ENCODE peak calls at places on chromosomes 12 and 14, in nine cellular contexts. One of them, this sample, is unnamed.

GRCh38 chr12:93846936-93847516 is 169.9 kb downstream of the CRADD start:
- DNase-seq in GF-D8: no peak
- DNase-seq in stimulated activated CD8-positive, alpha-beta memory T cell treated with anti-CD3 and anti-CD28 coated beads, Interleukin-12 subunit alpha, Interleukin-12 subunit beta, amount 100 ng/mL, for 1 hour: no peak
- DNase-seq in psoas muscle: no peak
- DNase-seq in progenitor cell of endocrine pancreas: no peak
- DNase-seq in choroid plexus epithelial cell: no peak
- DNase-seq in ovary: no peak
- DNase-seq in GM10248: no peak
- DNase-seq in cardiac fibroblast: no peak
- DNase-seq in this sample: no peak

GRCh38 chr12:70823182-70823976 is 97.2 kb downstream of the PTPRR start:
- DNase-seq in cardiac fibroblast: peak; percentile 25
- DNase-seq in psoas muscle: no peak
- DNase-seq in GF-D8: no peak
- DNase-seq in GM10248: no peak
- DNase-seq in progenitor cell of endocrine pancreas: no peak
- DNase-seq in stimulated activated CD8-positive, alpha-beta memory T cell treated with anti-CD3 and anti-CD28 coated beads, Interleukin-12 subunit alpha, Interleukin-12 subunit beta, amount 100 ng/mL, for 1 hour: no peak
- DNase-seq in choroid plexus epithelial cell: no peak
- DNase-seq in ovary: no peak
- DNase-seq in this sample: peak; percentile 19

GRCh38 chr12:116759783-116760581 is 21.9 kb downstream of the RNFT2 start:
- DNase-seq in psoas muscle: no peak
- DNase-seq in choroid plexus epithelial cell: peak; percentile 47
- DNase-seq in GM10248: no peak
- DNase-seq in ovary: no peak
- DNase-seq in GF-D8: peak; percentile 51
- DNase-seq in stimulated activated CD8-positive, alpha-beta memory T cell treated with anti-CD3 and anti-CD28 coated beads, Interleukin-12 subunit alpha, Interleukin-12 subunit beta, amount 100 ng/mL, for 1 hour: no peak
- DNase-seq in cardiac fibroblast: peak; percentile 38
- DNase-seq in progenitor cell of endocrine pancreas: no peak
- DNase-seq in this sample: no peak

GRCh38 chr12:122946690-122947271 is 19.5 kb downstream of the ABCB9 start:
- DNase-seq in choroid plexus epithelial cell: peak; percentile 99
- DNase-seq in cardiac fibroblast: peak; percentile 99
- DNase-seq in psoas muscle: peak; percentile 86
- DNase-seq in ovary: peak; percentile 54
- DNase-seq in progenitor cell of endocrine pancreas: no peak
- DNase-seq in stimulated activated CD8-positive, alpha-beta memory T cell treated with anti-CD3 and anti-CD28 coated beads, Interleukin-12 subunit alpha, Interleukin-12 subunit beta, amount 100 ng/mL, for 1 hour: peak; percentile 62
- DNase-seq in GF-D8: peak; percentile 44
- DNase-seq in GM10248: peak; percentile 75
- DNase-seq in this sample: peak; percentile 31

GRCh38 chr12:55068416-55069010 is 48.7 kb downstream of the NEUROD4 start:
- DNase-seq in GM10248: peak; percentile 68
- DNase-seq in cardiac fibroblast: peak; percentile 70
- DNase-seq in progenitor cell of endocrine pancreas: peak; percentile 16
- DNase-seq in stimulated activated CD8-positive, alpha-beta memory T cell treated with anti-CD3 and anti-CD28 coated beads, Interleukin-12 subunit alpha, Interleukin-12 subunit beta, amount 100 ng/mL, for 1 hour: no peak
- DNase-seq in GF-D8: peak; percentile 11
- DNase-seq in choroid plexus epithelial cell: peak; percentile 81
- DNase-seq in psoas muscle: no peak
- DNase-seq in ovary: no peak
- DNase-seq in this sample: peak; percentile 92

GRCh38 chr12:95959107-95959506 is 16.0 kb downstream of the AMDHD1 start:
- DNase-seq in progenitor cell of endocrine pancreas: no peak
- DNase-seq in choroid plexus epithelial cell: peak; percentile 34
- DNase-seq in GM10248: no peak
- DNase-seq in ovary: no peak
- DNase-seq in psoas muscle: no peak
- DNase-seq in cardiac fibroblast: peak; percentile 28
- DNase-seq in stimulated activated CD8-positive, alpha-beta memory T cell treated with anti-CD3 and anti-CD28 coated beads, Interleukin-12 subunit alpha, Interleukin-12 subunit beta, amount 100 ng/mL, for 1 hour: no peak
- DNase-seq in GF-D8: no peak
- DNase-seq in this sample: peak; percentile 35

GRCh38 chr12:113831016-113831415 is 135.1 kb downstream of the RBM19 start:
- DNase-seq in stimulated activated CD8-positive, alpha-beta memory T cell treated with anti-CD3 and anti-CD28 coated beads, Interleukin-12 subunit alpha, Interleukin-12 subunit beta, amount 100 ng/mL, for 1 hour: no peak
- DNase-seq in cardiac fibroblast: peak; percentile 8
- DNase-seq in GM10248: no peak
- DNase-seq in ovary: no peak
- DNase-seq in choroid plexus epithelial cell: peak; percentile 56
- DNase-seq in progenitor cell of endocrine pancreas: no peak
- DNase-seq in psoas muscle: no peak
- DNase-seq in GF-D8: no peak
- DNase-seq in this sample: no peak

GRCh38 chr12:59408431-59408830 is 187.4 kb upstream of the SLC16A7 start:
- DNase-seq in GM10248: no peak
- DNase-seq in stimulated activated CD8-positive, alpha-beta memory T cell treated with anti-CD3 and anti-CD28 coated beads, Interleukin-12 subunit alpha, Interleukin-12 subunit beta, amount 100 ng/mL, for 1 hour: no peak
- DNase-seq in psoas muscle: no peak
- DNase-seq in ovary: no peak
- DNase-seq in progenitor cell of endocrine pancreas: no peak
- DNase-seq in cardiac fibroblast: peak; percentile 10
- DNase-seq in choroid plexus epithelial cell: peak; percentile 4
- DNase-seq in GF-D8: no peak
- DNase-seq in this sample: no peak

GRCh38 chr12:43312991-43313505 is 239.0 kb downstream of the ADAMTS20 start:
- DNase-seq in cardiac fibroblast: peak; percentile 15
- DNase-seq in progenitor cell of endocrine pancreas: no peak
- DNase-seq in stimulated activated CD8-positive, alpha-beta memory T cell treated with anti-CD3 and anti-CD28 coated beads, Interleukin-12 subunit alpha, Interleukin-12 subunit beta, amount 100 ng/mL, for 1 hour: no peak
- DNase-seq in GM10248: no peak
- DNase-seq in psoas muscle: no peak
- DNase-seq in ovary: no peak
- DNase-seq in GF-D8: no peak
- DNase-seq in choroid plexus epithelial cell: no peak
- DNase-seq in this sample: no peak

GRCh38 chr14:51251486-51251885 is 11.4 kb downstream of the TMX1 start:
- DNase-seq in choroid plexus epithelial cell: no peak
- DNase-seq in cardiac fibroblast: no peak
- DNase-seq in stimulated activated CD8-positive, alpha-beta memory T cell treated with anti-CD3 and anti-CD28 coated beads, Interleukin-12 subunit alpha, Interleukin-12 subunit beta, amount 100 ng/mL, for 1 hour: no peak
- DNase-seq in ovary: no peak
- DNase-seq in progenitor cell of endocrine pancreas: no peak
- DNase-seq in GM10248: no peak
- DNase-seq in GF-D8: no peak
- DNase-seq in psoas muscle: no peak
- DNase-seq in this sample: no peak

GRCh38 chr12:30795660-30796507 is 41.1 kb upstream of the CAPRIN2 start:
- DNase-seq in stimulated activated CD8-positive, alpha-beta memory T cell treated with anti-CD3 and anti-CD28 coated beads, Interleukin-12 subunit alpha, Interleukin-12 subunit beta, amount 100 ng/mL, for 1 hour: no peak
- DNase-seq in cardiac fibroblast: peak; percentile 91
- DNase-seq in choroid plexus epithelial cell: peak; percentile 68
- DNase-seq in GF-D8: no peak
- DNase-seq in GM10248: peak; percentile 74
- DNase-seq in ovary: peak; percentile 55
- DNase-seq in psoas muscle: peak; percentile 73
- DNase-seq in progenitor cell of endocrine pancreas: peak; percentile 71
- DNase-seq in this sample: peak; percentile 84

GRCh38 chr12:7431993-7432685 is 11.8 kb downstream of the CD163L1 start:
- DNase-seq in GF-D8: no peak
- DNase-seq in psoas muscle: no peak
- DNase-seq in stimulated activated CD8-positive, alpha-beta memory T cell treated with anti-CD3 and anti-CD28 coated beads, Interleukin-12 subunit alpha, Interleukin-12 subunit beta, amount 100 ng/mL, for 1 hour: no peak
- DNase-seq in GM10248: no peak
- DNase-seq in progenitor cell of endocrine pancreas: no peak
- DNase-seq in choroid plexus epithelial cell: no peak
- DNase-seq in cardiac fibroblast: peak; percentile 43
- DNase-seq in ovary: no peak
- DNase-seq in this sample: no peak

GRCh38 chr12:67355428-67356385 is 86.5 kb downstream of the CAND1 start:
- DNase-seq in GM10248: peak; percentile 28
- DNase-seq in psoas muscle: no peak
- DNase-seq in progenitor cell of endocrine pancreas: no peak
- DNase-seq in ovary: no peak
- DNase-seq in cardiac fibroblast: peak; percentile 81
- DNase-seq in GF-D8: no peak
- DNase-seq in choroid plexus epithelial cell: peak; percentile 83
- DNase-seq in stimulated activated CD8-positive, alpha-beta memory T cell treated with anti-CD3 and anti-CD28 coated beads, Interleukin-12 subunit alpha, Interleukin-12 subunit beta, amount 100 ng/mL, for 1 hour: no peak
- DNase-seq in this sample: peak; percentile 79

GRCh38 chr12:10212623-10213131 is at the start of gene GABARAPL1:
- DNase-seq in stimulated activated CD8-positive, alpha-beta memory T cell treated with anti-CD3 and anti-CD28 coated beads, Interleukin-12 subunit alpha, Interleukin-12 subunit beta, amount 100 ng/mL, for 1 hour: peak; percentile 63
- DNase-seq in ovary: peak; percentile 94
- DNase-seq in psoas muscle: peak; percentile 94
- DNase-seq in choroid plexus epithelial cell: peak; percentile 94
- DNase-seq in cardiac fibroblast: peak; percentile 89
- DNase-seq in GF-D8: no peak
- DNase-seq in progenitor cell of endocrine pancreas: peak; percentile 85
- DNase-seq in GM10248: peak; percentile 83
- DNase-seq in this sample: peak; percentile 85

This sample was measured in neural progenitor cell.